ENCODE peak calls at places on chromosomes 6 and 20, in six cellular contexts. O is activated naive CD8-positive, alpha-beta T cell treated with anti-CD3 and anti-CD28 coated beads, Interleukin-2, amount 50 U/mL, for 24 hours; P is AG04450; N is substantia nigra; U is stomach; Y is endothelial cell of umbilical vein. E is an unnamed sample.

GRCh38 chr6:124294572-124294971 is 490.9 kb downstream of the NKAIN2 start:
- DNase-seq in O (no peak), Y (no peak), P (no peak), N (no peak), U (no peak), E (no peak)

GRCh38 chr20:14902432-14903089 is 565.1 kb upstream of the FLRT3 start:
- DNase-seq in P (no peak), O (no peak), U (no peak), Y (no peak), N (no peak), E (no peak)

GRCh38 chr6:30444451-30444742 is 44.9 kb upstream of the HLA-E start:
- DNase-seq in N (no peak), P (no peak), Y (no peak), O (no peak), U (no peak), E (no peak)

GRCh38 chr20:8421981-8422380 is 289.9 kb downstream of the PLCB1 start:
- DNase-seq in U (no peak), P (no peak), Y (no peak), N (no peak), O (no peak), E (no peak)

GRCh38 chr6:129795261-129795660 is 65.9 kb downstream of the TMEM244 start:
- DNase-seq in U (no peak), Y (no peak), O (no peak), P (no peak), N (no peak), E (no peak)

GRCh38 chr6:26415791-26416190 is 13.7 kb downstream of the BTN3A1 start:
- DNase-seq in N (no peak), O (no peak), Y (no peak), U (no peak), P (no peak), E (no peak)

GRCh38 chr20:63518351-63518861 is 2.2 kb upstream of the PPDPF start:
- DNase-seq in P (no peak), Y (no peak), O (no peak), U (no peak), N (no peak), E (no peak)

GRCh38 chr6:157054531-157054979 is 268.8 kb downstream of the TMEM242 start:
- DNase-seq in N (no peak), O (peak), P (no peak), Y (no peak), U (no peak), E (no peak)

GRCh38 chr6:96907498-96907897 is 9.8 kb upstream of the NDUFAF4 start:
- DNase-seq in O (peak), P (no peak), N (no peak), Y (no peak), U (no peak), E (no peak)

GRCh38 chr6:30826961-30827342 is 57.4 kb upstream of the DDR1 start:
- DNase-seq in O (peak), U (peak), Y (peak), P (no peak), N (no peak), E (peak)

GRCh38 chr6:32427218-32427617 is 12.5 kb upstream of the HLA-DRA start:
- DNase-seq in O (no peak), U (no peak), Y (peak), N (no peak), P (no peak), E (no peak)

GRCh38 chr6:87212596-87212995 is 57.2 kb downstream of the ZNF292 start:
- DNase-seq in U (no peak), N (no peak), Y (no peak), P (no peak), O (no peak), E (no peak)

GRCh38 chr6:158605266-158605878 is 39.2 kb downstream of the DYNLT1 start:
- DNase-seq in N (no peak), U (peak), O (peak), P (peak), Y (peak), E (peak)

GRCh38 chr6:94478178-94479140 is 1059.1 kb upstream of the EPHA7 start:
- DNase-seq in U (no peak), Y (no peak), P (no peak), N (no peak), O (no peak), E (no peak)

GRCh38 chr20:10263385-10264165 is 44.9 kb downstream of the SNAP25 start:
- DNase-seq in U (no peak), N (no peak), O (no peak), Y (no peak), P (no peak), E (no peak)

GRCh38 chr20:41786158-41786557 is 168.0 kb upstream of the CHD6 start:
- DNase-seq in N (no peak), Y (no peak), O (no peak), U (no peak), P (no peak), E (no peak)

GRCh38 chr6:157929076-157929475 is 52.6 kb upstream of the SYNJ2 start:
- DNase-seq in P (no peak), N (no peak), U (no peak), Y (peak), O (no peak), E (no peak)

GRCh38 chr6:33766921-33767700 is 20.4 kb upstream of the IP6K3 start:
- DNase-seq in O (no peak), P (no peak), Y (no peak), U (no peak), N (no peak), E (no peak)

GRCh38 chr6:140669321-140669720 is 1294.9 kb upstream of the CITED2 start:
- DNase-seq in N (no peak), P (no peak), U (no peak), Y (no peak), O (no peak), E (no peak)

GRCh38 chr20:20894753-20895152 is 182.3 kb upstream of the RALGAPA2 start:
- DNase-seq in U (no peak), P (no peak), Y (no peak), O (no peak), N (no peak), E (peak)

GRCh38 chr6:44041461-44042260 is 85.6 kb downstream of the MRPL14 start:
- DNase-seq in Y (peak), U (no peak), P (peak), N (no peak), O (no peak), E (no peak)

GRCh38 chr20:2899243-2899642 is 26.0 kb downstream of the PTPRA start:
- DNase-seq in O (peak), P (no peak), Y (no peak), N (no peak), U (no peak), E (no peak)

GRCh38 chr6:30885999-30886896 is 1.9 kb downstream of the DDR1 start:
- DNase-seq in Y (no peak), U (peak), O (peak), N (peak), P (peak), E (peak)

GRCh38 chr20:61865353-61865752 is 200.3 kb downstream of the TAF4 start:
- DNase-seq in N (no peak), Y (no peak), P (no peak), U (no peak), O (no peak), E (no peak)

GRCh38 chr6:140180306-140180705 is 805.9 kb upstream of the CITED2 start:
- DNase-seq in U (no peak), O (no peak), P (no peak), Y (no peak), N (no peak), E (no peak)

GRCh38 chr6:82842721-82843120 is 222.9 kb downstream of the UBE3D start:
- DNase-seq in P (peak), U (no peak), Y (no peak), N (no peak), O (no peak), E (no peak)

GRCh38 chr20:10337291-10337690 is 96.7 kb downstream of the MKKS start:
- DNase-seq in O (no peak), P (no peak), Y (no peak), N (no peak), U (no peak), E (no peak)

GRCh38 chr6:87118054-87118453 is 23.1 kb upstream of the CGA start:
- DNase-seq in N (no peak), O (no peak), Y (no peak), P (no peak), U (no peak), E (no peak)